ENCODE peak calls at places on chromosomes 3 and 15, in nine cellular contexts. D, Q, C, J, W, B, X, L and P are unnamed samples.

GRCh38 chr15:36330598-36330997 is 248.8 kb upstream of the CDIN1 start:
- DNase-seq in Q (no peak), X (no peak), C (peak; percentile 23), D (no peak), W (no peak), L (no peak), B (no peak), J (no peak), P (no peak)

GRCh38 chr3:81743096-81744025 is 18.1 kb downstream of the GBE1 start:
- DNase-seq in J (peak; percentile 83), W (no peak), X (peak; percentile 98), B (no peak), L (no peak), C (peak; percentile 96), D (peak; percentile 97), Q (no peak), P (no peak)

GRCh38 chr15:48590704-48591103 is 54.8 kb downstream of the FBN1 start:
- DNase-seq in X (no peak), B (no peak), C (no peak), Q (no peak), D (no peak), J (no peak), W (no peak), L (no peak), P (no peak)

GRCh38 chr3:140363801-140364200 is 314.1 kb upstream of the TRIM42 start:
- DNase-seq in B (no peak), X (no peak), D (no peak), Q (no peak), W (no peak), J (peak; percentile 59), C (peak; percentile 2), L (no peak), P (no peak)

GRCh38 chr3:59940690-59941089 is 890.9 kb upstream of the CFAP20DC start:
- DNase-seq in L (no peak), X (no peak), C (no peak), D (no peak), Q (no peak), B (no peak), J (no peak), W (no peak), P (no peak)

GRCh38 chr15:25763206-25763880 is 99.8 kb downstream of the ATP10A start:
- DNase-seq in J (no peak), W (no peak), L (no peak), Q (no peak), D (no peak), X (peak; percentile 61), C (peak; percentile 51), B (no peak), P (no peak)

GRCh38 chr3:45635475-45636256 is 41.1 kb downstream of the LIMD1 start:
- DNase-seq in D (peak; percentile 82), B (peak; percentile 23), Q (no peak), X (peak; percentile 81), L (no peak), W (no peak), J (peak; percentile 76), C (peak; percentile 86), P (no peak)

GRCh38 chr3:185758912-185759311 is 65.9 kb downstream of the IGF2BP2 start:
- DNase-seq in L (no peak), Q (no peak), D (no peak), B (no peak), C (no peak), J (peak; percentile 34), W (no peak), X (no peak), P (no peak)

GRCh38 chr3:170751894-170752283 is 118.1 kb downstream of the RPL22L1 start:
- DNase-seq in L (no peak), C (peak; percentile 55), B (no peak), D (no peak), Q (no peak), W (no peak), J (no peak), X (peak; percentile 48), P (no peak)

GRCh38 chr3:76859596-76859995 is 180.3 kb upstream of the ROBO2 start:
- DNase-seq in W (no peak), Q (peak; percentile 69), J (no peak), C (no peak), X (peak; percentile 26), D (no peak), L (no peak), B (no peak), P (no peak)

GRCh38 chr3:150220791-150221190 is 187.3 kb upstream of the TSC22D2 start:
- DNase-seq in C (peak; percentile 35), J (no peak), B (peak; percentile 59), D (peak; percentile 32), W (peak; percentile 18), X (no peak), Q (no peak), L (no peak), P (no peak)

GRCh38 chr3:16994842-16995535 is 110.2 kb downstream of the PLCL2 start:
- DNase-seq in L (no peak), J (no peak), B (peak; percentile 12), D (no peak), Q (no peak), W (no peak), X (no peak), C (no peak), P (no peak)

GRCh38 chr3:161913786-161914389 is 417.3 kb downstream of the OTOL1 start:
- DNase-seq in J (peak; percentile 3), D (peak; percentile 89), X (peak; percentile 71), B (no peak), L (no peak), Q (no peak), W (no peak), C (peak; percentile 71), P (no peak)

GRCh38 chr15:51888593-51889195 is 59.2 kb downstream of the TMOD3 start:
- DNase-seq in X (peak; percentile 31), Q (no peak), B (peak; percentile 12), D (no peak), C (peak; percentile 64), J (no peak), L (no peak), W (no peak), P (peak; percentile 21)

GRCh38 chr15:58921267-58921666 is 12.2 kb downstream of the SLTM start:
- DNase-seq in C (no peak), D (no peak), W (no peak), Q (no peak), X (peak; percentile 57), B (no peak), L (no peak), J (no peak), P (no peak)

GRCh38 chr3:142216321-142216720 is 9.1 kb downstream of the GK5 start:
- DNase-seq in B (peak; percentile 6), Q (no peak), D (no peak), X (no peak), W (no peak), C (no peak), J (no peak), L (no peak), P (no peak)

GRCh38 chr3:53772562-53773329 is 73.5 kb downstream of the CHDH start:
- DNase-seq in X (peak; percentile 27), B (no peak), W (no peak), D (peak; percentile 51), C (peak; percentile 55), Q (no peak), J (no peak), L (no peak), P (no peak)

GRCh38 chr15:29570931-29571727 is 251.1 kb downstream of the TJP1 start:
- DNase-seq in C (peak; percentile 18), J (peak; percentile 27), W (peak; percentile 59), Q (no peak), X (no peak), D (peak; percentile 25), L (no peak), B (peak; percentile 90), P (peak; percentile 58)

GRCh38 chr15:31004220-31004733 is 12.8 kb upstream of the MTMR10 start:
- DNase-seq in J (no peak), Q (no peak), L (peak; percentile 99), W (no peak), B (peak; percentile 55), X (no peak), C (no peak), D (peak; percentile 17), P (peak; percentile 99)

GRCh38 chr15:99442268-99442897 is 123.4 kb upstream of the MEF2A start:
- DNase-seq in C (peak; percentile 92), B (no peak), X (peak; percentile 90), L (no peak), J (peak; percentile 71), Q (no peak), W (no peak), D (peak; percentile 90), P (no peak)

GRCh38 chr3:126679318-126679751 is 24.4 kb upstream of the TXNRD3 start:
- DNase-seq in J (peak; percentile 55), C (peak; percentile 74), B (peak; percentile 94), Q (peak; percentile 78), D (peak; percentile 52), W (peak; percentile 91), X (peak; percentile 62), L (peak; percentile 4), P (peak; percentile 77)
- H3K27ac ChIP-seq in J (no peak overlapping the region), C (no peak overlapping the region), B (no peak overlapping the region), Q (no peak overlapping the region), D (no peak overlapping the region), W (no peak overlapping the region), X (no peak overlapping the region), L (no peak overlapping the region), P (no peak overlapping the region)

GRCh38 chr3:71520186-71521020 is 63.1 kb downstream of the FOXP1 start:
- DNase-seq in Q (no peak), L (no peak), B (no peak), W (no peak), J (no peak), X (peak; percentile 47), D (no peak), C (no peak), P (no peak)
- H3K4me2 ChIP-seq in Q (no peak overlapping the region), L (no peak overlapping the region), B (no peak overlapping the region), W (no peak overlapping the region), J (peak overlapping the region; percentile 54), X (no peak overlapping the region), D (no peak overlapping the region), C (no peak overlapping the region), P (no peak overlapping the region)

DNA sequence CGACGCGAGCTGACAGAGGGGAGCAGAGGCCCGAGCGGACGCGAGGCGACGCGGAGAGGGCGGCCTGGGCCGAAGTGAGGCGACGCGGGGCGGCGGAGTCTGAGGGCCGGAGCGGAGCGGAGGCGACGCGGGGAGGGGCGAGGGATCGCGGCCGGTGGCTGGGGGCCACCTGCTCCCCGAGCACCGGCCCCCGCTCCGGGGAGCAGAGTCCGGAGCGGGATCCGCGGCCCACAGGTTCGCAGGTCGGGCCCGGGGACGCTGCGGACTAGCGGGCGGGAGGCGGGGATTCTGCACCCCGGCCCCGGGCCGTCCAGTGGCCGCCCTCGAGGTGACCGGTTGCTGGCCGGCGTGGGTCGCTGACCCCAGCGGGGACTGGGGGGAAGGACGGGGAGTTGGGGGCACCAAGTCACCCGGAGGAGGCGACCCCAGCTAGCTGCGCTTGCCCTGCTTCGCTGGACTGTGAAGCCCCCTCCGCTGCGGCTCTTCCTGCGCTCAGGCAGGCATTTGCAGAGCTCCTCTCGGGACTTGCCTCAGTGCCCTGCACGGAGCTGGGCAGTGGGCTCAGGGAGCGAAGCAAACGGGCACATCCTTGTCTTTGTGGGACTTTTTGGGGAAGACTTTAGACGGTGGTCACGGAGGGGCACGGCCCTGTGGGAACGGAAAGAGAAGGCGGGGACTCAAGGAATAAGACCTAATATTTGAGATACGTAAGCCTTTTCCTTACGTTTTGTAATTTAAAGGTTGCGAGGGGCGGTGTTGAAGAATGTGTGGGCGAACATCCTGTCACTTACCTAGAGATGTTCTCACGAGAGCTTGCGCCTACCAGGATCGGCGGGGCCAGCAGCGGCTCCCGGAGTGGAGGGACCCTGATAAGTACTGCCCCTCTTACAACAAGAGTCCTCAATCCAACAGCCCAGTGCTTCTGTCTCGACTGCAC is 568 bp downstream of the HMCES start:
- DNase-seq in L (no peak), X (peak; percentile 67), Q (peak; percentile 69), B (peak; percentile 72), C (peak; percentile 80), D (peak; percentile 81), J (peak; percentile 78), W (peak; percentile 31), P (peak; percentile 41)
- H3K4me1 ChIP-seq in L (peaks cover 61% of the 10 kb centered on the region), X (peaks cover 7% of the 10 kb centered on the region), Q (peaks cover 74% of the 10 kb centered on the region), B (peaks cover 7% of the 10 kb centered on the region), C (peaks cover 31% of the 10 kb centered on the region), D (peaks cover 8% of the 10 kb centered on the region), J (peaks cover 26% of the 10 kb centered on the region), W (peaks cover 7% of the 10 kb centered on the region), P (peaks cover 77% of the 10 kb centered on the region)

GRCh38 chr3:99638244-99638948 is at the start of gene COL8A1:
- DNase-seq in C (peak; percentile 66), B (peak; percentile 57), X (peak; percentile 77), J (peak; percentile 83), L (no peak), D (peak; percentile 92), Q (no peak), W (peak; percentile 26), P (no peak)
- H3K27ac ChIP-seq in C (peak within 1 kb of the TSS; percentile 68), B (no peak within 1 kb of the TSS), X (peak within 1 kb of the TSS; percentile 97), J (peak within 1 kb of the TSS; percentile 84), L (no peak within 1 kb of the TSS), D (peak within 1 kb of the TSS; percentile 92), Q (no peak within 1 kb of the TSS), W (no peak within 1 kb of the TSS), P (no peak within 1 kb of the TSS)